ENCODE peak calls at places on chromosome 5, in nine cellular contexts. D is GM12891, S is testis, B is A549, X is GM12892, W is Peyer's patch, J is H54, N is HCT116, Z is IMR-90. U is an unnamed sample.

GRCh38 chr5:62082370-62082778 is 223.6 kb upstream of the KIF2A start:
- DNase-seq in Z (peak; percentile 16), J (peak; percentile 18), S (no peak), X (no peak), D (no peak), N (peak; percentile 29), B (no peak), W (no peak), U (no peak)

GRCh38 chr5:10201223-10201868 is 48.3 kb downstream of the ATPSCKMT start:
- DNase-seq in X (no peak), S (peak; percentile 21), W (no peak), D (no peak), B (no peak), Z (peak; percentile 7), J (no peak), N (no peak), U (peak; percentile 3)

GRCh38 chr5:168404366-168404765 is 81.9 kb upstream of the RARS1 start:
- DNase-seq in W (no peak), D (no peak), J (peak; percentile 84), B (no peak), Z (peak; percentile 92), N (no peak), S (no peak), X (no peak), U (no peak)

GRCh38 chr5:167573274-167574127 is 717.9 kb upstream of the WWC1 start:
- DNase-seq in D (no peak), J (peak; percentile 18), Z (peak; percentile 50), B (no peak), N (no peak), W (no peak), X (no peak), S (peak; percentile 45), U (no peak)

GRCh38 chr5:96432245-96433065 is 593 bp downstream of the PCSK1 start:
- DNase-seq in Z (no peak), X (no peak), S (no peak), J (peak; percentile 48), N (no peak), B (no peak), D (no peak), W (no peak), U (no peak)

GRCh38 chr5:139193928-139194327 is 4.2 kb downstream of the SIL1 start:
- DNase-seq in B (no peak), Z (no peak), D (no peak), W (no peak), X (no peak), J (no peak), S (no peak), N (no peak), U (peak; percentile 31)

GRCh38 chr5:130871346-130872086 is 293.5 kb downstream of the HINT1 start:
- DNase-seq in N (peak; percentile 29), X (no peak), W (peak; percentile 16), S (peak; percentile 19), J (no peak), D (peak; percentile 1), Z (peak; percentile 1), B (peak; percentile 11), U (peak; percentile 57)

GRCh38 chr5:173303878-173304590 is 24.2 kb downstream of the STC2 start:
- DNase-seq in W (no peak), S (no peak), B (no peak), Z (peak; percentile 74), N (no peak), J (no peak), D (no peak), X (no peak), U (no peak)

GRCh38 chr5:68171101-68171558 is 44.4 kb upstream of the PIK3R1 start:
- DNase-seq in X (no peak), S (peak; percentile 85), Z (peak; percentile 11), J (no peak), D (no peak), N (no peak), B (no peak), W (no peak), U (no peak)

GRCh38 chr5:140402258-140403074 is 833 bp downstream of the ANKHD1 start:
- DNase-seq in Z (peak; percentile 29), B (peak; percentile 44), D (peak; percentile 21), J (peak; percentile 33), N (no peak), X (peak; percentile 7), S (peak; percentile 53), W (peak; percentile 28), U (peak; percentile 81)

GRCh38 chr5:140401362-140402257 is at the start of gene ANKHD1:
- DNase-seq in W (peak; percentile 98), S (peak; percentile 99), B (peak; percentile 97), N (peak; percentile 100), J (peak; percentile 94), Z (peak; percentile 100), X (peak; percentile 77), D (peak; percentile 79), U (peak; percentile 100)

GRCh38 chr5:140403613-140404012 is 2.0 kb downstream of the ANKHD1 start:
- DNase-seq in J (no peak), B (no peak), D (no peak), S (no peak), X (no peak), Z (no peak), N (no peak), W (no peak), U (no peak)

GRCh38 chr5:140398379-140398811 is 3.2 kb upstream of the ANKHD1 start:
- DNase-seq in S (no peak), J (no peak), B (peak; percentile 8), D (no peak), X (no peak), Z (no peak), N (no peak), W (no peak), U (no peak)

GRCh38 chr5:140400730-140401361 is 787 bp upstream of the ANKHD1 start:
- DNase-seq in Z (peak; percentile 97), B (peak; percentile 97), X (peak; percentile 74), J (peak; percentile 80), S (peak; percentile 98), W (peak; percentile 87), N (peak; percentile 98), D (peak; percentile 75), U (peak; percentile 96)
- TF ChIP-seq POLR2A in Z (no peak), B (peak; percentile 40), X (peak; percentile 75), J (peak; percentile 23), S (no peak), W (peak; percentile 67), N (peak; percentile 85), D (peak; percentile 72), U (peak; percentile 61)

DNA sequence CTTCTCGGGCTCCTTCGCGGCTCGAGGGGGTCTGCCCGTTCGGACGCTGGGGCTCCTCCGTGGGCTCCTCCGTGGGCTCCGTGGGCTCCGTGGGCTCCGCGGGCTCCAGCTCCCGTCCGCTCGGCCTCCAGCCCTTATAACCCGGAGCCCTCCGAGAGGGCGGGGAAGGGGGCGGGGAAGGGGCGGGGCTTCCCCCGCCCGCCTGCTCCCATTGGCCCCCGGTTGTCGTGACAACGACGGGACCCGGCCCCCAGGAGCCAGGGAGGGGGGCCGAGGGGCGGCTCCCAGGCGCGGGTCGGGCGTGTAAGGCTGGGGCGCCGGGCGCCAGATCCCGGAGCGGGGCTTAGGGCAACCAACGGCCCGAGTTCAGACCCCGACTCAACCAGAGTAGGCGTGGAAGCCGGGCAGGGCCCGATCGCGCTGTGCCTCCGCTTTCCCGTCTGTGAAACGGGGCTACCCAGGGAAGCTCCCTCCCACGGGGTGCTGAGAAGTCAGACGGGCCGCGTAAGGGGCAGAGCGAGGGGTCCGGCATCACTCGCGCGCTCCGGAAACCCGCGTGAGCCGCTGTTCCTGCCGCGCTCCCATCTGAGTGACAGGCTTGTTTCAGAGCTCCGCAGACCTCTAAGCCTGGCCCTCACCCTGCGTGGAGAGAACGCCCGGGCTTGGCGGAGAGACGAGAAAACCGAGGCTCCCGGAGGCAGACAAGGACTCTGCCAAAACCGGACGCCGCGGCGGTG is at the start of gene GFPT2:
- DNase-seq in W (peak; percentile 69), Z (peak; percentile 64), D (peak; percentile 89), J (peak; percentile 86), X (peak; percentile 77), B (peak; percentile 94), N (no peak), S (peak; percentile 90), U (peak; percentile 59)
- TF ChIP-seq POLR2A in W (peak; percentile 15), Z (peak; percentile 93), D (no peak), J (peak; percentile 90), X (no peak), B (peak; percentile 76), N (no peak), S (no peak), U (no peak)

GRCh38 chr5:111453290-111453689 is 59.0 kb downstream of the STARD4 start:
- DNase-seq in J (no peak), N (no peak), D (no peak), Z (peak; percentile 55), X (no peak), B (no peak), S (no peak), W (no peak), U (no peak)
- TF ChIP-seq POLR2A in J (no peak), N (no peak), D (no peak), Z (no peak), X (no peak), B (no peak), S (no peak), W (no peak), U (no peak)

DNA sequence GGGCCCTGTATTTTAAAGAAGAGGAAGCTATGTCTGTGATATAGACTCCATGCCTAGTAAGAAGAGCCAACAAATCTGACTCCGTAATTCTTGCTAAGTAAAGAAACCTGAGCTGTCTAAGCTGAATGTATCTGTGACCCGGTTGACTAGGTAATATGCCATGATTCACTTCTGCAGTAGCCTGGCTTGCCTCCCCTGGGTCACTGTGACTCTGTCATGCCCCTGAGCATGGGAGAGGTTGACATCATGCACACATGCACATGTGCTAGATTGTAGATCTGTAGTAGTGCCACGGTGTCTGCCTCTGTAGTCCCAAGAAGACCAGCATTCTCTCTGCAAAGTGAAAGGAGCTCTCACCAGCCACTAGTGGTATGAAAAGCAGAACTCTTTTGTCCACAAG is 9.1 kb downstream of the SLC22A5 start:
- DNase-seq in N (no peak), B (no peak), W (no peak), X (no peak), J (no peak), Z (peak; percentile 52), S (no peak), D (no peak), U (no peak)
- TF ChIP-seq POLR2A in N (no peak), B (no peak), W (no peak), X (no peak), J (no peak), Z (no peak), S (no peak), D (no peak), U (no peak)

DNA sequence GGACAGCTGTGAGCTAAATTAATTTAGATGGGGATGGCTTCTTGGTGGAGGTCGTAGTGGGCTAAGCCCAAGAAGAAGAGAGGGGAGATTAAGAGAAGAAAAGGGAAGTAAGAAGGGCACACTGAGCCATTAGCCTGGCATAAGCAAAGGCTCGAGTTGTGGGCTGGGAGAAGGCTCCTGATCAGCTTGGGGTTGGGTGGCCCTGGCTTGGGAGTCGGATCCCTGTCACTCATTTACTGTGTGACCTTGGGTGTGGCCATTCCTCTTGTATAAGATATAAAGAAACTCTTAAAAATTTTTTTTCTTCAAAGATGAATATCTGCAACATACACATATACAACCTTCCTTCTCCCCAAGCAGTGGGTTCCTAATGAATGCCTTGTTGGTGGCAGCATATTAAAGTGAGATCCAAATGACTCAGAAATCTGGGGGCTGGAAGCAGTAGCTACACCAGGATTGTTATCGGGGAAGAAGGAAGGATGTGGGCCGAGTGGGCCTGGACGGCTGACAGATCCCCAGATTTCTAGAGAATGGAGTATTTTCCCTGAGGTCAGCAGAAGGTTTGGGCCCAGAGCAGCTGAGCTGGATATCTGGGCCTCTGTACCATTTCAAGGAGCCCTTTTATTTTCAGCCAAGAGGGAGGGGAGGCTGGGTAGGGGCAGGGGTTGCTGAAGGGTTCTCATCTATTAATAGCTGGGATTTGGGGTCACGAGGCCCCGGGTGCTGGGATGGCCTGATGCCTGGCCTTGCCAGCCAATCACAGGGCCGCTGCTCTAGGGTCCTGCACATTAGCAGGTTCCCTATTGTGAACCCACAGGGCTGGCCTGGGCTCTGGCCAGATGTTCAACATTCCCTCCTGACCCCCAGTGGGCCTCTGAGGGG is 52.1 kb downstream of the PPARGC1B start:
- DNase-seq in Z (no peak), W (no peak), J (no peak), S (no peak), B (no peak), N (no peak), D (no peak), X (no peak), U (no peak)
- TF ChIP-seq POLR2A in Z (no peak), W (no peak), J (no peak), S (no peak), B (no peak), N (no peak), D (no peak), X (no peak), U (no peak)

U was measured in erythroblast.